ENCODE peak calls at places on chromosomes 1 and 21, in ten cellular contexts. H is uterus, R is IMR-90, Z is fibroblast of mammary gland, J is kidney, N is astrocyte of the spinal cord, A is lower leg skin, E is psoas muscle, O is tibial nerve, S is OCI-LY7. V is an unnamed sample.

GRCh38 chr21:27572681-27573080 is 605.8 kb upstream of the ADAMTS5 start:
- DNase-seq in A (no peak), S (no peak), Z (peak; percentile 90), R (peak; percentile 90), E (no peak), H (no peak), J (no peak), O (no peak), N (peak; percentile 86), V (no peak)

GRCh38 chr21:38467369-38467768 is 30.9 kb downstream of the ERG start:
- DNase-seq in J (no peak), E (no peak), H (no peak), S (no peak), O (no peak), R (no peak), N (no peak), A (no peak), Z (no peak), V (no peak)

GRCh38 chr1:201648066-201648910 is 109.4 kb downstream of the NAV1 start:
- DNase-seq in Z (peak; percentile 79), S (no peak), A (no peak), J (peak; percentile 82), H (peak; percentile 56), N (peak; percentile 75), E (peak; percentile 57), R (peak; percentile 75), O (peak; percentile 25), V (no peak)

GRCh38 chr1:185488673-185489311 is 171.7 kb upstream of the IVNS1ABP start:
- DNase-seq in R (no peak), N (peak; percentile 4), J (no peak), S (no peak), A (no peak), E (peak; percentile 14), H (no peak), O (no peak), Z (no peak), V (no peak)

GRCh38 chr1:107806902-107807301 is 158.1 kb downstream of the VAV3 start:
- DNase-seq in S (no peak), O (no peak), A (no peak), J (no peak), Z (no peak), R (no peak), H (no peak), N (no peak), E (no peak), V (no peak)

GRCh38 chr1:194698908-194699318 is 1512.5 kb upstream of the B3GALT2 start:
- DNase-seq in H (no peak), O (no peak), R (peak; percentile 42), J (no peak), N (no peak), E (no peak), Z (no peak), S (no peak), A (no peak), V (peak; percentile 8)

GRCh38 chr1:232457607-232458006 is 172.3 kb downstream of the SIPA1L2 start:
- DNase-seq in N (no peak), O (no peak), R (no peak), S (peak; percentile 45), H (no peak), Z (no peak), J (no peak), A (no peak), E (no peak), V (peak; percentile 66)

GRCh38 chr1:66576645-66577044 is 42.7 kb downstream of the SGIP1 start:
- DNase-seq in O (no peak), J (no peak), R (peak; percentile 71), Z (peak; percentile 53), S (no peak), N (no peak), A (no peak), E (no peak), H (peak; percentile 51), V (no peak)

GRCh38 chr1:185238447-185238846 is 78.6 kb downstream of the IVNS1ABP start:
- DNase-seq in E (no peak), Z (peak; percentile 39), R (peak; percentile 47), S (peak; percentile 4), H (no peak), A (no peak), J (no peak), N (peak; percentile 14), O (no peak), V (no peak)

GRCh38 chr1:26956321-26956720 is 3.9 kb downstream of the KDF1 start:
- DNase-seq in E (no peak), A (no peak), N (no peak), S (no peak), H (no peak), Z (no peak), O (no peak), R (no peak), J (no peak), V (no peak)

GRCh38 chr1:39131940-39132339 is 72.6 kb upstream of the MACF1 start:
- DNase-seq in J (no peak), A (no peak), N (no peak), R (no peak), S (no peak), O (no peak), Z (no peak), E (no peak), H (no peak), V (no peak)
- H3K4me3 ChIP-seq in J (no peak overlapping the region), A (no peak overlapping the region), N (no peak overlapping the region), R (no peak overlapping the region), S (no peak overlapping the region), O (no peak overlapping the region), Z (no peak overlapping the region), E (no peak overlapping the region), H (no peak overlapping the region), V (no peak overlapping the region)

GRCh38 chr1:32817159-32817814 is at the start of the genes S100PBP and YARS1:
- DNase-seq in Z (peak; percentile 95), S (peak; percentile 99), N (peak; percentile 98), H (peak; percentile 99), A (peak; percentile 99), O (peak; percentile 99), R (peak; percentile 97), E (peak; percentile 100), J (peak; percentile 100), V (peak; percentile 99)
- TF ChIP-seq CTCF in Z (no peak), S (no peak), N (no peak), H (peak; percentile 5), A (no peak), O (no peak), R (no peak), E (no peak), J (peak; percentile 18), V (no peak)

GRCh38 chr1:13584876-13585598 is 1.4 kb downstream of the PDPN start:
- DNase-seq in O (no peak), S (no peak), A (no peak), H (no peak), J (no peak), E (no peak), Z (no peak), R (no peak), N (no peak), V (no peak)

GRCh38 chr1:13585599-13585965 is 1.9 kb downstream of the PDPN start:
- DNase-seq in E (no peak), Z (no peak), R (no peak), S (no peak), A (no peak), J (no peak), H (no peak), O (no peak), N (no peak), V (no peak)

GRCh38 chr1:13583964-13584791 is 546 bp downstream of the PDPN start:
- DNase-seq in Z (peak; percentile 78), A (peak; percentile 59), S (no peak), J (peak; percentile 73), O (no peak), E (peak; percentile 66), H (peak; percentile 63), N (peak; percentile 54), R (no peak), V (no peak)

GRCh38 chr1:13583592-13583963 is at the start of gene PDPN:
- DNase-seq in H (peak; percentile 77), Z (no peak), E (peak; percentile 73), S (no peak), A (no peak), O (no peak), N (peak; percentile 46), J (no peak), R (no peak), V (no peak)

DNA sequence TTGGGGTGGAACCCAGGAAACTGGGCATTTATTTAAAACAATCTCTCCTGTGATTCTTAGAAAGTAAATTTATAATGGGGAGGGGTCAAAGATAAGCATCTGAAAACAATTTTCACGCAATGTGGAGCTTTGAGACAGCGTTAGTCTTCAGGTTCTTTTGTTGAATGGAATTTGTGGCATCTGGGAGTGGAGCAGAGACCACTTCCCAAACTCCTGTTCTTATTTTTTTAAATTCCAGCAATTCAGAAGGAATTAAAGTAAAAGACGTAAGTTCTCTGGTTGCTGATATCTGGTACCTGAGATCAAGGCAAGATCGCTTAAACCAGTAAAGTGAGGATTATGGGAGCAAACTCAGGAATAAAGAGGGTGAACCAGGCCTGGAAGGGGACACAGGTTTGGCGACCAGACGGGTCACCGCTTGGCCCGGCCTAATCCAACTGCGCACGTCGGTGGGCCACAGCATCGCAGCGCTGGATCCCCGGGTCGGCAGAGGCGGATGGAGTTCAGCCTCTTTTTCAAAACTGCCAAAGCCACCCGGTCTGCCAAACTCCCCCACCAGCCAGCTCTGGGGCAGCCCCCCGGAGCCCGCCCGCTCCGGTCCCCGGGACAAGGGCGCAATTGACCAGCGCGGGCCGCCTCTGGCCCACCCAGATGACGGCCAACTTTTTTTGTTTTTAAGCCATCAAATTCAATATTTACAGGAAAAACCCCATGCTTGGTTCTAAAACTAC is 754 bp upstream of the PDPN start:
- DNase-seq in O (no peak), Z (no peak), J (no peak), H (no peak), N (no peak), S (no peak), R (no peak), E (no peak), A (no peak), V (no peak)
- H3K4me3 ChIP-seq in O (no peak overlapping the region), Z (no peak overlapping the region), J (no peak overlapping the region), H (peak overlapping the region; percentile 57), N (no peak overlapping the region), S (no peak overlapping the region), R (no peak overlapping the region), E (peak overlapping the region; percentile 75), A (no peak overlapping the region), V (no peak overlapping the region)

GRCh38 chr1:20212099-20212684 is 25.9 kb upstream of the PLA2G2C start:
- DNase-seq in S (no peak), H (no peak), Z (no peak), J (no peak), E (no peak), N (no peak), R (no peak), A (no peak), O (no peak), V (no peak)

GRCh38 chr1:20215716-20216115 is 29.4 kb upstream of the PLA2G2C start:
- DNase-seq in J (no peak), R (no peak), H (no peak), Z (no peak), S (no peak), N (no peak), O (no peak), E (no peak), A (no peak), V (no peak)

GRCh38 chr1:20212685-20213331 is 26.5 kb upstream of the PLA2G2C start:
- DNase-seq in E (peak; percentile 55), J (peak; percentile 95), O (peak; percentile 20), N (peak; percentile 38), A (no peak), H (peak; percentile 25), S (peak; percentile 94), R (peak; percentile 38), Z (peak; percentile 47), V (peak; percentile 74)

GRCh38 chr1:20219991-20220390 is 33.7 kb upstream of the PLA2G2C start:
- DNase-seq in J (no peak), O (no peak), R (no peak), S (no peak), H (no peak), Z (no peak), A (no peak), N (no peak), E (no peak), V (no peak)

GRCh38 chr1:20216574-20216973 is 30.3 kb upstream of the PLA2G2C start:
- DNase-seq in Z (peak; percentile 40), S (peak; percentile 58), O (no peak), N (peak; percentile 5), J (no peak), H (no peak), E (no peak), A (no peak), R (peak; percentile 10), V (peak; percentile 70)
- TF ChIP-seq CTCF in Z (peak; percentile 55), S (peak; percentile 75), O (no peak), N (peak; percentile 38), J (no peak), H (no peak), E (no peak), A (no peak), R (peak; percentile 34), V (peak; percentile 60)